ENCODE peak calls at places on chromosomes 2 and 18, in ten cellular contexts. A is SK-MEL-5; C is activated CD4-positive, CD25-positive, alpha-beta regulatory T cell; H is hypothalamus; L is LoVo; M is type B pancreatic cell; B is 8988T; U is heart right ventricle; Q is neuronal stem cell; I is CD4-positive, alpha-beta T cell. S is an unnamed sample.

GRCh38 chr2:3636586-3637310 is 21.3 kb upstream of the ALLC start:
- DNase-seq in H (no peak), B (no peak), M (peak; percentile 45), L (no peak), I (peak; percentile 32), A (no peak), Q (no peak), C (no peak), U (peak; percentile 1), S (no peak)

GRCh38 chr2:127577973-127578372 is 42.5 kb downstream of the MYO7B start:
- DNase-seq in H (no peak), Q (no peak), C (no peak), M (peak; percentile 43), A (no peak), B (no peak), L (no peak), I (no peak), U (peak; percentile 2), S (no peak)

GRCh38 chr2:128069769-128070168 is 21.2 kb upstream of the UGGT1 start:
- DNase-seq in B (no peak), L (peak; percentile 78), M (no peak), I (no peak), H (no peak), C (no peak), U (no peak), A (no peak), Q (no peak), S (no peak)

GRCh38 chr2:114800371-114800770 is 357.9 kb downstream of the DPP10 start:
- DNase-seq in B (no peak), H (no peak), L (no peak), I (no peak), Q (no peak), A (no peak), M (no peak), C (no peak), U (no peak), S (no peak)

GRCh38 chr2:241118727-241119505 is 16.8 kb upstream of the MTERF4 start:
- DNase-seq in H (no peak), I (no peak), L (no peak), C (no peak), U (no peak), A (no peak), B (peak; percentile 4), M (no peak), Q (no peak), S (no peak)

GRCh38 chr2:143514413-143514812 is 385.2 kb downstream of the ARHGAP15 start:
- DNase-seq in H (no peak), Q (no peak), C (no peak), I (no peak), L (no peak), U (no peak), M (no peak), A (no peak), B (no peak), S (no peak)

GRCh38 chr18:62524443-62525200 is 1.8 kb downstream of the ZCCHC2 start:
- DNase-seq in L (peak; percentile 48), H (peak; percentile 50), Q (no peak), U (peak; percentile 42), C (peak; percentile 49), I (peak; percentile 66), M (peak; percentile 78), A (no peak), B (peak; percentile 18), S (no peak)

GRCh38 chr2:15313657-15314056 is 247.5 kb downstream of the NBAS start:
- DNase-seq in I (no peak), M (no peak), B (no peak), C (no peak), U (no peak), Q (no peak), L (no peak), H (no peak), A (no peak), S (no peak)

GRCh38 chr18:13366541-13366940 is 148.0 kb downstream of the LDLRAD4 start:
- DNase-seq in U (no peak), Q (no peak), I (no peak), L (no peak), M (no peak), B (no peak), H (no peak), C (no peak), A (no peak), S (no peak)

GRCh38 chr18:2223859-2224258 is 347.4 kb downstream of the METTL4 start:
- DNase-seq in M (no peak), H (no peak), U (peak; percentile 26), A (peak; percentile 64), L (no peak), Q (peak; percentile 18), B (no peak), I (no peak), C (no peak), S (no peak)

GRCh38 chr2:127569274-127570065 is 34.0 kb downstream of the MYO7B start:
- DNase-seq in C (no peak), I (no peak), Q (no peak), L (no peak), U (peak; percentile 25), B (no peak), H (no peak), M (no peak), A (no peak), S (no peak)

GRCh38 chr2:230913406-230913805 is 11.6 kb downstream of the GPR55 start:
- DNase-seq in L (no peak), C (no peak), B (no peak), Q (no peak), M (no peak), A (peak; percentile 61), U (no peak), I (peak; percentile 39), H (no peak), S (no peak)

GRCh38 chr2:28565720-28566295 is 69.9 kb downstream of the PLB1 start:
- DNase-seq in Q (no peak), B (no peak), M (no peak), C (no peak), U (no peak), I (no peak), A (no peak), H (no peak), L (no peak), S (no peak)

GRCh38 chr2:191486584-191487320 is 191.2 kb upstream of the NABP1 start:
- DNase-seq in Q (no peak), U (no peak), H (no peak), I (no peak), A (peak; percentile 50), C (no peak), L (peak; percentile 45), M (no peak), B (no peak), S (no peak)

GRCh38 chr2:157438907-157439791 is 4.7 kb downstream of the CYTIP start:
- DNase-seq in L (no peak), H (no peak), B (no peak), C (no peak), A (no peak), I (no peak), U (no peak), Q (no peak), M (no peak), S (peak; percentile 21)

GRCh38 chr18:26549103-26549485 is 741 bp upstream of the KCTD1 start:
- DNase-seq in B (peak; percentile 47), L (peak; percentile 31), A (peak; percentile 22), Q (peak; percentile 48), I (no peak), H (no peak), U (peak; percentile 16), M (peak; percentile 79), C (no peak), S (no peak)

GRCh38 chr18:53757346-53757745 is 467.1 kb downstream of the MBD2 start:
- DNase-seq in L (no peak), U (no peak), B (no peak), A (no peak), C (no peak), H (no peak), Q (no peak), I (no peak), M (no peak), S (no peak)

GRCh38 chr2:112483047-112483473 is 1.1 kb downstream of the TTL start:
- DNase-seq in B (peak; percentile 69), C (no peak), I (no peak), M (no peak), H (peak; percentile 6), Q (peak; percentile 15), A (peak; percentile 74), L (peak; percentile 42), U (no peak), S (no peak)

GRCh38 chr2:20539133-20539719 is 92.4 kb downstream of the RHOB start:
- DNase-seq in C (no peak), H (no peak), M (no peak), U (no peak), A (no peak), L (no peak), Q (no peak), I (peak; percentile 11), B (no peak), S (no peak)

GRCh38 chr2:234823196-234823876 is 128.5 kb upstream of the SH3BP4 start:
- DNase-seq in A (no peak), M (no peak), C (no peak), U (peak; percentile 12), I (no peak), L (no peak), H (no peak), Q (no peak), B (no peak), S (no peak)

GRCh38 chr2:25558262-25558661 is 115.1 kb downstream of the DTNB start:
- DNase-seq in M (no peak), B (no peak), U (no peak), I (no peak), L (no peak), H (no peak), Q (no peak), A (peak; percentile 29), C (no peak), S (no peak)

GRCh38 chr2:118291481-118291880 is 203.2 kb downstream of the INSIG2 start:
- DNase-seq in I (no peak), Q (no peak), U (no peak), L (no peak), A (no peak), M (no peak), B (no peak), C (no peak), H (no peak), S (no peak)

GRCh38 chr2:33512112-33512511 is 35.7 kb downstream of the RASGRP3 start:
- DNase-seq in A (no peak), C (no peak), L (no peak), M (no peak), I (no peak), B (no peak), Q (no peak), H (no peak), U (no peak), S (no peak)

GRCh38 chr2:60550151-60550983 is 3.1 kb downstream of the BCL11A start:
- DNase-seq in I (peak; percentile 50), L (peak; percentile 80), U (peak; percentile 81), B (no peak), Q (no peak), C (peak; percentile 9), M (no peak), H (peak; percentile 54), A (peak; percentile 95), S (peak; percentile 65)

GRCh38 chr2:21038403-21039073 is 5.3 kb downstream of the APOB start:
- DNase-seq in B (no peak), C (no peak), H (no peak), U (no peak), A (no peak), M (no peak), Q (no peak), L (no peak), I (no peak), S (peak; percentile 9)

GRCh38 chr2:28511871-28512606 is 16.2 kb downstream of the PLB1 start:
- DNase-seq in Q (no peak), A (no peak), C (no peak), B (no peak), L (no peak), H (no peak), U (no peak), I (no peak), M (no peak), S (no peak)

GRCh38 chr2:45190481-45190880 is 181.2 kb upstream of the SIX2 start:
- DNase-seq in U (no peak), I (no peak), A (no peak), M (no peak), B (no peak), C (no peak), H (no peak), L (no peak), Q (no peak), S (no peak)

GRCh38 chr2:134782107-134782506 is 56.3 kb upstream of the ACMSD start:
- DNase-seq in I (no peak), H (no peak), Q (no peak), B (no peak), A (no peak), M (no peak), C (no peak), U (no peak), L (no peak), S (no peak)

S was measured in NCI-H2029 treated with DMSO at 0.1 percent for 48 hours.